ENCODE peak calls at places on chromosome 14, in seven cellular contexts. One of them, this sample, is unnamed.

GRCh38 chr14:76546426-76547221 is 170.7 kb downstream of the ESRRB start:
- DNase-seq in lung: no peak
- DNase-seq in ascending aorta: no peak
- DNase-seq in ovary: no peak
- DNase-seq in heart right ventricle: no peak
- DNase-seq in fibroblast of lung: no peak
- DNase-seq in dorsolateral prefrontal cortex: no peak
- DNase-seq in this sample: no peak

GRCh38 chr14:69499436-69499835 is 14.9 kb downstream of the PLEKHD1 start:
- DNase-seq in lung: no peak
- DNase-seq in fibroblast of lung: no peak
- DNase-seq in dorsolateral prefrontal cortex: no peak
- DNase-seq in ascending aorta: no peak
- DNase-seq in heart right ventricle: no peak
- DNase-seq in ovary: no peak
- DNase-seq in this sample: no peak

GRCh38 chr14:61652526-61653262 is 42.6 kb upstream of the HIF1A start:
- DNase-seq in fibroblast of lung: no peak
- DNase-seq in heart right ventricle: no peak
- DNase-seq in dorsolateral prefrontal cortex: no peak
- DNase-seq in ascending aorta: no peak
- DNase-seq in ovary: no peak
- DNase-seq in lung: no peak
- DNase-seq in this sample: no peak

GRCh38 chr14:93857081-93857480 is 68.8 kb upstream of the PRIMA1 start:
- DNase-seq in ovary: no peak
- DNase-seq in dorsolateral prefrontal cortex: no peak
- DNase-seq in fibroblast of lung: no peak
- DNase-seq in heart right ventricle: no peak
- DNase-seq in ascending aorta: no peak
- DNase-seq in lung: no peak
- DNase-seq in this sample: no peak

GRCh38 chr14:92676031-92676430 is 72.4 kb downstream of the LGMN start:
- DNase-seq in lung: no peak
- DNase-seq in dorsolateral prefrontal cortex: no peak
- DNase-seq in ascending aorta: no peak
- DNase-seq in heart right ventricle: no peak
- DNase-seq in ovary: peak
- DNase-seq in fibroblast of lung: no peak
- DNase-seq in this sample: peak

GRCh38 chr14:56300495-56300894 is 182.3 kb downstream of the PELI2 start:
- DNase-seq in ovary: no peak
- DNase-seq in ascending aorta: no peak
- DNase-seq in fibroblast of lung: peak
- DNase-seq in heart right ventricle: no peak
- DNase-seq in dorsolateral prefrontal cortex: no peak
- DNase-seq in lung: no peak
- DNase-seq in this sample: no peak

GRCh38 chr14:92693998-92694780 is 54.2 kb downstream of the LGMN start:
- DNase-seq in lung: no peak
- DNase-seq in ovary: peak
- DNase-seq in ascending aorta: no peak
- DNase-seq in heart right ventricle: no peak
- DNase-seq in fibroblast of lung: no peak
- DNase-seq in dorsolateral prefrontal cortex: no peak
- DNase-seq in this sample: no peak

GRCh38 chr14:30298266-30298795 is 260.6 kb upstream of the G2E3 start:
- DNase-seq in fibroblast of lung: no peak
- DNase-seq in ascending aorta: no peak
- DNase-seq in lung: no peak
- DNase-seq in ovary: no peak
- DNase-seq in heart right ventricle: no peak
- DNase-seq in dorsolateral prefrontal cortex: no peak
- DNase-seq in this sample: no peak

GRCh38 chr14:44634692-44635091 is 127.6 kb upstream of the FSCB start:
- DNase-seq in ascending aorta: no peak
- DNase-seq in ovary: no peak
- DNase-seq in fibroblast of lung: no peak
- DNase-seq in heart right ventricle: no peak
- DNase-seq in dorsolateral prefrontal cortex: no peak
- DNase-seq in lung: no peak
- DNase-seq in this sample: no peak

GRCh38 chr14:68964300-68965093 is 14.6 kb downstream of the ACTN1 start:
- DNase-seq in lung: no peak
- DNase-seq in heart right ventricle: no peak
- DNase-seq in ovary: no peak
- DNase-seq in dorsolateral prefrontal cortex: no peak
- DNase-seq in fibroblast of lung: peak
- DNase-seq in ascending aorta: no peak
- DNase-seq in this sample: no peak

GRCh38 chr14:45199246-45199645 is 53.8 kb downstream of the MIS18BP1 start:
- DNase-seq in ascending aorta: no peak
- DNase-seq in dorsolateral prefrontal cortex: no peak
- DNase-seq in lung: no peak
- DNase-seq in fibroblast of lung: peak
- DNase-seq in heart right ventricle: no peak
- DNase-seq in ovary: no peak
- DNase-seq in this sample: no peak

GRCh38 chr14:101191882-101192660 is 288.5 kb upstream of the RTL1 start:
- DNase-seq in fibroblast of lung: no peak
- DNase-seq in heart right ventricle: no peak
- DNase-seq in dorsolateral prefrontal cortex: no peak
- DNase-seq in ovary: no peak
- DNase-seq in ascending aorta: peak
- DNase-seq in lung: no peak
- DNase-seq in this sample: peak

GRCh38 chr14:91997492-91997891 is 42.4 kb downstream of the TRIP11 start:
- DNase-seq in lung: no peak
- DNase-seq in fibroblast of lung: no peak
- DNase-seq in ovary: no peak
- DNase-seq in ascending aorta: no peak
- DNase-seq in dorsolateral prefrontal cortex: no peak
- DNase-seq in heart right ventricle: no peak
- DNase-seq in this sample: no peak

DNA sequence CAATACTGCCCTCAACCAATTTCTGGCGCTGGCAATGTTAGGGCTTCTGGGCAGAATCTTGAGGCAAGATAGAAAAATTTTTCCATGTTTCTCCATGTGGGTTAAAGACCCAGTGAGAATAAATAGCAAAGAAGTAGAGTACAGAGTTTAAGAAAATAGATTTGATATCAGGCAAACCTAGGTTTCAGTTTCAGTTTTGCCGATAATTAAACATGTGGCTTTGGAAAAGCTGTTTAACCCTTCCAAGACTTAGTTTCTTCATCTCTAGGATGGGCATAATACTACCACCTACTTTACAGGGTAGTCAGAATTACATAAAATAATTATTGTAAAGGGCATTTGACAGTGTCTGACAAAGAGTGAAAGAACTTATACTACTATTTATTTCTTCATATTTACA is 360.4 kb downstream of the PCNX1 start:
- DNase-seq in heart right ventricle: no peak
- DNase-seq in ovary: no peak
- DNase-seq in ascending aorta: no peak
- DNase-seq in dorsolateral prefrontal cortex: no peak
- DNase-seq in lung: no peak
- DNase-seq in fibroblast of lung: peak
- DNase-seq in this sample: no peak
- H3K4me3 ChIP-seq in heart right ventricle: peak
- H3K4me3 ChIP-seq in ovary: no peak
- H3K4me3 ChIP-seq in ascending aorta: no peak
- H3K4me3 ChIP-seq in dorsolateral prefrontal cortex: no peak
- H3K4me3 ChIP-seq in lung: no peak
- H3K4me3 ChIP-seq in fibroblast of lung: no peak
- H3K4me3 ChIP-seq in this sample: peak

GRCh38 chr14:104138891-104139459 is 588 bp downstream of the KIF26A start:
- DNase-seq in fibroblast of lung: no peak
- DNase-seq in ovary: peak
- DNase-seq in heart right ventricle: peak
- DNase-seq in dorsolateral prefrontal cortex: no peak
- DNase-seq in lung: no peak
- DNase-seq in ascending aorta: no peak
- DNase-seq in this sample: no peak
- H3K27ac ChIP-seq in fibroblast of lung: no peak
- H3K27ac ChIP-seq in ovary: no peak
- H3K27ac ChIP-seq in heart right ventricle: peak
- H3K27ac ChIP-seq in dorsolateral prefrontal cortex: no peak
- H3K27ac ChIP-seq in lung: peak
- H3K27ac ChIP-seq in ascending aorta: no peak
- H3K27ac ChIP-seq in this sample: peak

DNA sequence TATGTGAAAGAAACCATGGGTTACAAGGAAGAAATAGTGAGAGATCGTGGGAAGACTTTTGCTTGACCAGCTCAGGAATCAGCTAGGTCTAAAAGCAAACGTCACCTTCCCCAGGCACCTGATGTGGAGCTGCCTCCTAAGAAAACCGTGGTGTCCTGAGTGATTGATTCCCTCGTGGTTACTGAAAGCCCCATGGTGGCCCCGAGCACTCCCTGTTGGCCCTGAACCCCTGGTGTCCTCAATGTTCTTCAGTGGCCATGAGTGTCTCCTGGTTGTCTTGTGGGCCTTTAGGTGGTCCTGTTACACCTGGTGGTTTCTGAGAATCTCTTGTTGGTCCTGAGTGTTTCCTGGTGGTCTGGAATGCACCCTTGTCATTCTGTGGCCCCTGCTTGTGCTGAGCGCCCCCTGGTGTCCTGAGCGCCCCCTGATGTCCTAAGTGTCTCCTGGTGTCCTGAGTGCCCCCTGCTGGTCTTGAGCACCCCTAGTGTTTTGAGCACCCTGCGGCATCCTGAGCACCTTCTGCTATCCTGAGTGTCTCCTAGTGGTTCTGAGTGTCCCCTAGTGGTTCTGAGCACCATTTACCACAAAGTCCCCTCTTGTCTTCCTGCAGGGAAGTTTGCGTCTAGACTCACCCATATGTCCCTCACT is 518.7 kb downstream of the TMEM121 start:
- DNase-seq in dorsolateral prefrontal cortex: no peak
- DNase-seq in ovary: no peak
- DNase-seq in heart right ventricle: peak
- DNase-seq in fibroblast of lung: no peak
- DNase-seq in ascending aorta: no peak
- DNase-seq in lung: no peak
- DNase-seq in this sample: no peak
- TF ChIP-seq CTCF in dorsolateral prefrontal cortex: no peak
- TF ChIP-seq CTCF in ovary: no peak
- TF ChIP-seq CTCF in heart right ventricle: no peak
- TF ChIP-seq CTCF in fibroblast of lung: no peak
- TF ChIP-seq CTCF in ascending aorta: peak
- TF ChIP-seq CTCF in lung: peak
- TF ChIP-seq CTCF in this sample: no peak

GRCh38 chr14:22479132-22479531 is 109.9 kb downstream of the DAD1 start:
- DNase-seq in heart right ventricle: no peak
- DNase-seq in lung: no peak
- DNase-seq in ascending aorta: no peak
- DNase-seq in dorsolateral prefrontal cortex: no peak
- DNase-seq in fibroblast of lung: no peak
- DNase-seq in ovary: no peak
- DNase-seq in this sample: no peak
- H3K4me3 ChIP-seq in heart right ventricle: no peak
- H3K4me3 ChIP-seq in lung: no peak
- H3K4me3 ChIP-seq in ascending aorta: no peak
- H3K4me3 ChIP-seq in dorsolateral prefrontal cortex: no peak
- H3K4me3 ChIP-seq in fibroblast of lung: no peak
- H3K4me3 ChIP-seq in ovary: no peak
- H3K4me3 ChIP-seq in this sample: no peak

GRCh38 chr14:35826218-35826951 is at the start of gene BRMS1L:
- DNase-seq in dorsolateral prefrontal cortex: peak
- DNase-seq in fibroblast of lung: peak
- DNase-seq in ovary: peak
- DNase-seq in heart right ventricle: peak
- DNase-seq in ascending aorta: peak
- DNase-seq in lung: peak
- DNase-seq in this sample: peak

GRCh38 chr14:35827678-35828472 is 1.7 kb downstream of the BRMS1L start:
- DNase-seq in lung: no peak
- DNase-seq in heart right ventricle: no peak
- DNase-seq in ovary: no peak
- DNase-seq in dorsolateral prefrontal cortex: no peak
- DNase-seq in ascending aorta: no peak
- DNase-seq in fibroblast of lung: no peak
- DNase-seq in this sample: no peak

GRCh38 chr14:35826952-35827416 is 846 bp downstream of the BRMS1L start:
- DNase-seq in fibroblast of lung: no peak
- DNase-seq in lung: no peak
- DNase-seq in ovary: no peak
- DNase-seq in heart right ventricle: no peak
- DNase-seq in dorsolateral prefrontal cortex: no peak
- DNase-seq in ascending aorta: no peak
- DNase-seq in this sample: no peak

GRCh38 chr14:35822501-35822900 is 3.6 kb upstream of the BRMS1L start:
- DNase-seq in dorsolateral prefrontal cortex: no peak
- DNase-seq in heart right ventricle: no peak
- DNase-seq in ascending aorta: no peak
- DNase-seq in fibroblast of lung: no peak
- DNase-seq in ovary: no peak
- DNase-seq in lung: no peak
- DNase-seq in this sample: no peak

DNA sequence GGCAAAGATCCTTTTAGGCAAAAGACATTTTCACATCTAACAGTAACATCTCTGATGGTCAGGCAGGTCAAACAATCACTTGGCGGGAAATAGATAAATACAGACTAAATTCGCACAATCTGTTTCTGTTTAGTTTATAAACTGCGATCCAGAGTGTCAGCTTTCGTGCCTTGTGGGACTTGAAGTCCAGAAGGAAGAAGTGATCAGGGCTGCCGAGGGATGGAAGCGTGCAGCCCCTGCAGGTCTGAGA is 245 bp upstream of the BRMS1L start:
- DNase-seq in dorsolateral prefrontal cortex: no peak
- DNase-seq in ovary: no peak
- DNase-seq in ascending aorta: no peak
- DNase-seq in lung: no peak
- DNase-seq in heart right ventricle: no peak
- DNase-seq in fibroblast of lung: no peak
- DNase-seq in this sample: no peak
- H3K27ac ChIP-seq in dorsolateral prefrontal cortex: peak
- H3K27ac ChIP-seq in ovary: no peak
- H3K27ac ChIP-seq in ascending aorta: peak
- H3K27ac ChIP-seq in lung: no peak
- H3K27ac ChIP-seq in heart right ventricle: peak
- H3K27ac ChIP-seq in fibroblast of lung: no peak
- H3K27ac ChIP-seq in this sample: peak

DNA sequence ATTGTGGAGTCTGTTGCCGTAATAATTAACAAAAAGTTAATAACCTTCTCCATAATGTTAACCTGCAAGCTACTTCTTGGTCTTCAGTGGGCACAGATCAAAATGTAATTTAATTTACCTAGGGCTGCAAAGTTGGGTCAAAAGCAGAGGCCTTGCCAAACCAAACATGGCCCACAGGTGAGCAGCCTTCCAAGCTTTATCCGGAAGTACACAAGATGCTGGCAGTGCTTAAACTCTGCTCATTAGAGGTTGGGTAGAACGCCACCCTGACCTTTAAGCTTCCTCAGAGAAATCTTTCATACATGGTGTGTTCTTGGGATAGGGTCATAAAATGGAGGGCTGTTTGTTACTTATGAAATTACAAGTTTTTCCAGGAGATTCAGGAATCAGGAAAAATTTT is 7.4 kb downstream of the EGLN3 start:
- DNase-seq in fibroblast of lung: no peak
- DNase-seq in ovary: no peak
- DNase-seq in dorsolateral prefrontal cortex: no peak
- DNase-seq in ascending aorta: no peak
- DNase-seq in lung: no peak
- DNase-seq in heart right ventricle: no peak
- DNase-seq in this sample: no peak
- TF ChIP-seq CTCF in fibroblast of lung: no peak
- TF ChIP-seq CTCF in ovary: no peak
- TF ChIP-seq CTCF in dorsolateral prefrontal cortex: no peak
- TF ChIP-seq CTCF in ascending aorta: no peak
- TF ChIP-seq CTCF in lung: no peak
- TF ChIP-seq CTCF in heart right ventricle: no peak
- TF ChIP-seq CTCF in this sample: no peak

This sample was measured in coronary artery.